ENCODE peak calls at places on chromosomes 12 and 14, in ten cellular contexts. F is HCT116; A is NCI-H460; I is GM04504; K is pons; H is smooth muscle cell of the brain vasculature; E is tibial nerve; N is activated T-helper 1 cell treated with anti-CD3 and anti-CD28 coated beads, Interleukin-12 subunit alpha, Interleukin-12 subunit beta, Interleukin-2, Interleukin-4 antibody, amounts not matched to agents 30 ng/mL and 10 ng/mL and 1 ng/mL, durations not matched to agents 14 hours and 24 hours and 36 hours; X is PC-9; G is aorta. P is an unnamed sample.

GRCh38 chr14:60276347-60276746 is 27.3 kb downstream of the PPM1A start:
- DNase-seq in F (no peak), A (no peak), I (no peak), K (no peak), H (no peak), E (no peak), N (no peak), X (no peak), G (no peak), P (no peak)

GRCh38 chr12:99767809-99768208 is 120.3 kb downstream of the GARIN6 start:
- DNase-seq in F (peak; percentile 7), A (peak; percentile 8), I (peak; percentile 3), K (peak; percentile 34), H (no peak), E (no peak), N (no peak), X (no peak), G (no peak), P (no peak)

GRCh38 chr14:90970167-90970600 is 90.3 kb downstream of the RPS6KA5 start:
- DNase-seq in F (peak; percentile 95), A (peak; percentile 80), I (no peak), K (no peak), H (no peak), E (no peak), N (no peak), X (no peak), G (no peak), P (no peak)

GRCh38 chr12:128606040-128606439 is 217.7 kb downstream of the SLC15A4 start:
- DNase-seq in F (no peak), A (no peak), I (no peak), K (no peak), H (peak; percentile 65), E (no peak), N (no peak), X (no peak), G (no peak), P (no peak)

GRCh38 chr12:49664591-49665146 is 41.3 kb downstream of the PRPF40B start:
- DNase-seq in F (no peak), A (no peak), I (no peak), K (no peak), H (no peak), E (no peak), N (no peak), X (no peak), G (peak; percentile 23), P (no peak)

GRCh38 chr12:44317651-44318126 is 481.8 kb downstream of the TMEM117 start:
- DNase-seq in F (peak; percentile 15), A (no peak), I (no peak), K (peak; percentile 7), H (no peak), E (no peak), N (no peak), X (no peak), G (no peak), P (no peak)

GRCh38 chr12:530308-530707 is 70.6 kb downstream of the B4GALNT3 start:
- DNase-seq in F (no peak), A (no peak), I (peak; percentile 88), K (no peak), H (no peak), E (no peak), N (no peak), X (no peak), G (no peak), P (no peak)

GRCh38 chr14:68935761-68936209 is 43.3 kb downstream of the ACTN1 start:
- DNase-seq in F (no peak), A (no peak), I (no peak), K (no peak), H (no peak), E (no peak), N (no peak), X (no peak), G (no peak), P (no peak)

GRCh38 chr12:77070382-77071294 is 5.3 kb upstream of the E2F7 start:
- DNase-seq in F (no peak), A (no peak), I (no peak), K (no peak), H (no peak), E (no peak), N (no peak), X (no peak), G (no peak), P (no peak)

GRCh38 chr12:97760601-97761000 is 298.0 kb downstream of the RMST start:
- DNase-seq in F (no peak), A (no peak), I (no peak), K (no peak), H (no peak), E (no peak), N (no peak), X (no peak), G (no peak), P (no peak)

GRCh38 chr14:101241807-101242278 is 319.5 kb upstream of the DIO3 start:
- DNase-seq in F (no peak), A (no peak), I (no peak), K (no peak), H (no peak), E (no peak), N (no peak), X (no peak), G (peak; percentile 64), P (no peak)

GRCh38 chr14:101559624-101560533 is 1.4 kb upstream of the DIO3 start:
- DNase-seq in F (no peak), A (no peak), I (no peak), K (no peak), H (no peak), E (no peak), N (no peak), X (no peak), G (no peak), P (peak; percentile 11)

GRCh38 chr12:63941879-63942278 is 97.4 kb downstream of the SRGAP1 start:
- DNase-seq in F (no peak), A (no peak), I (no peak), K (peak; percentile 65), H (no peak), E (no peak), N (no peak), X (no peak), G (no peak), P (no peak)

GRCh38 chr14:92400579-92401444 is 77.8 kb downstream of the SLC24A4 start:
- DNase-seq in F (no peak), A (no peak), I (no peak), K (peak; percentile 84), H (no peak), E (no peak), N (no peak), X (no peak), G (no peak), P (no peak)

GRCh38 chr12:111040690-111041089 is 120.3 kb upstream of the MYL2 start:
- DNase-seq in F (no peak), A (no peak), I (no peak), K (no peak), H (no peak), E (no peak), N (no peak), X (no peak), G (no peak), P (no peak)

GRCh38 chr12:132169376-132169775 is 25.1 kb downstream of the NOC4L start:
- DNase-seq in F (no peak), A (no peak), I (no peak), K (no peak), H (no peak), E (no peak), N (no peak), X (no peak), G (no peak), P (no peak)

GRCh38 chr14:58055497-58055896 is 96.5 kb downstream of the ARMH4 start:
- DNase-seq in F (no peak), A (no peak), I (no peak), K (no peak), H (no peak), E (no peak), N (no peak), X (no peak), G (no peak), P (no peak)

GRCh38 chr12:105272152-105272551 is 36.2 kb upstream of the APPL2 start:
- DNase-seq in F (no peak), A (no peak), I (no peak), K (no peak), H (no peak), E (no peak), N (no peak), X (no peak), G (no peak), P (no peak)

GRCh38 chr14:104967414-104968152 is 10.6 kb downstream of the AHNAK2 start:
- DNase-seq in F (no peak), A (no peak), I (no peak), K (no peak), H (no peak), E (no peak), N (no peak), X (peak; percentile 59), G (peak; percentile 85), P (no peak)

GRCh38 chr12:55755246-55755645 is 12.3 kb downstream of the GDF11 start:
- DNase-seq in F (no peak), A (no peak), I (no peak), K (no peak), H (no peak), E (no peak), N (no peak), X (no peak), G (no peak), P (no peak)

GRCh38 chr12:112944028-112944690 is 5.9 kb downstream of the OAS3 start:
- DNase-seq in F (no peak), A (no peak), I (no peak), K (no peak), H (no peak), E (no peak), N (no peak), X (no peak), G (no peak), P (no peak)

GRCh38 chr12:97752129-97752528 is 289.5 kb downstream of the RMST start:
- DNase-seq in F (no peak), A (no peak), I (no peak), K (no peak), H (no peak), E (no peak), N (no peak), X (no peak), G (no peak), P (no peak)

GRCh38 chr14:67269338-67270060 is 28.3 kb downstream of the PALS1 start:
- DNase-seq in F (no peak), A (no peak), I (peak; percentile 48), K (peak; percentile 70), H (no peak), E (no peak), N (no peak), X (no peak), G (no peak), P (no peak)

GRCh38 chr12:835754-836493 is 83.5 kb downstream of the WNK1 start:
- DNase-seq in F (no peak), A (no peak), I (no peak), K (no peak), H (no peak), E (no peak), N (no peak), X (no peak), G (no peak), P (no peak)

GRCh38 chr14:42703501-42703900 is 1096.8 kb downstream of the LRFN5 start:
- DNase-seq in F (no peak), A (no peak), I (no peak), K (no peak), H (no peak), E (no peak), N (no peak), X (no peak), G (no peak), P (no peak)

GRCh38 chr12:89117448-89118034 is 234.8 kb downstream of the DUSP6 start:
- DNase-seq in F (peak; percentile 80), A (no peak), I (no peak), K (no peak), H (no peak), E (no peak), N (no peak), X (peak; percentile 84), G (no peak), P (no peak)

GRCh38 chr12:79983492-79983891 is 48.6 kb upstream of the PPP1R12A start:
- DNase-seq in F (no peak), A (no peak), I (peak; percentile 91), K (no peak), H (no peak), E (no peak), N (no peak), X (no peak), G (no peak), P (no peak)

GRCh38 chr14:55129086-55129427 is at the start of gene LGALS3:
- DNase-seq in F (no peak), A (peak; percentile 78), I (peak; percentile 36), K (no peak), H (no peak), E (peak; percentile 61), N (peak; percentile 40), X (peak; percentile 80), G (peak; percentile 91), P (peak; percentile 18)

P was measured in stimulated activated naive CD8-positive, alpha-beta T cell treated with anti-CD3 and anti-CD28 coated beads, Interleukin-15, amount 100 ng/mL, for 72 hours.